ENCODE peak calls at places on chromosomes 1 and 21, in six cellular contexts. One of them, this sample, is unnamed.

GRCh38 chr1:65025794-65026193 is 59.4 kb upstream of the JAK1 start:
- DNase-seq in substantia nigra: no peak
- DNase-seq in heart right ventricle: no peak
- DNase-seq in tibial artery: no peak
- DNase-seq in OCI-LY7: no peak
- DNase-seq in pancreas: no peak
- DNase-seq in this sample: no peak

GRCh38 chr1:31789259-31790065 is 25.3 kb upstream of the ADGRB2 start:
- DNase-seq in tibial artery: peak; percentile 97
- DNase-seq in substantia nigra: peak; percentile 82
- DNase-seq in OCI-LY7: peak; percentile 91
- DNase-seq in heart right ventricle: peak; percentile 95
- DNase-seq in pancreas: peak; percentile 94
- DNase-seq in this sample: peak; percentile 99

GRCh38 chr21:31475223-31475622 is 131.2 kb upstream of the TIAM1 start:
- DNase-seq in heart right ventricle: no peak
- DNase-seq in substantia nigra: no peak
- DNase-seq in tibial artery: no peak
- DNase-seq in OCI-LY7: no peak
- DNase-seq in pancreas: no peak
- DNase-seq in this sample: no peak

GRCh38 chr1:18734461-18735368 is 104.1 kb downstream of the PAX7 start:
- DNase-seq in pancreas: no peak
- DNase-seq in OCI-LY7: no peak
- DNase-seq in tibial artery: no peak
- DNase-seq in substantia nigra: no peak
- DNase-seq in heart right ventricle: no peak
- DNase-seq in this sample: no peak

GRCh38 chr1:201377611-201378092 is at the start of gene TNNT2:
- DNase-seq in OCI-LY7: no peak
- DNase-seq in heart right ventricle: peak; percentile 81
- DNase-seq in pancreas: no peak
- DNase-seq in tibial artery: no peak
- DNase-seq in substantia nigra: no peak
- DNase-seq in this sample: no peak

GRCh38 chr1:160724445-160725242 is 13.0 kb upstream of the CD48 start:
- DNase-seq in OCI-LY7: peak; percentile 46
- DNase-seq in tibial artery: no peak
- DNase-seq in substantia nigra: no peak
- DNase-seq in heart right ventricle: no peak
- DNase-seq in pancreas: no peak
- DNase-seq in this sample: no peak

GRCh38 chr1:14255711-14256110 is 342.8 kb upstream of the KAZN start:
- DNase-seq in tibial artery: no peak
- DNase-seq in substantia nigra: no peak
- DNase-seq in heart right ventricle: no peak
- DNase-seq in OCI-LY7: no peak
- DNase-seq in pancreas: no peak
- DNase-seq in this sample: no peak

GRCh38 chr1:66535149-66535548 is 1.2 kb downstream of the SGIP1 start:
- DNase-seq in substantia nigra: no peak
- DNase-seq in tibial artery: no peak
- DNase-seq in pancreas: no peak
- DNase-seq in OCI-LY7: no peak
- DNase-seq in heart right ventricle: no peak
- DNase-seq in this sample: no peak

GRCh38 chr1:77834771-77835334 is 53.6 kb upstream of the NEXN start:
- DNase-seq in pancreas: no peak
- DNase-seq in OCI-LY7: no peak
- DNase-seq in heart right ventricle: peak; percentile 52
- DNase-seq in tibial artery: peak; percentile 41
- DNase-seq in substantia nigra: no peak
- DNase-seq in this sample: no peak

GRCh38 chr1:19941121-19941520 is 17.7 kb upstream of the PLA2G2E start:
- DNase-seq in OCI-LY7: no peak
- DNase-seq in pancreas: no peak
- DNase-seq in substantia nigra: no peak
- DNase-seq in tibial artery: no peak
- DNase-seq in heart right ventricle: no peak
- DNase-seq in this sample: no peak

GRCh38 chr21:28308516-28308915 is 684.2 kb downstream of the LTN1 start:
- DNase-seq in OCI-LY7: no peak
- DNase-seq in tibial artery: no peak
- DNase-seq in heart right ventricle: no peak
- DNase-seq in pancreas: no peak
- DNase-seq in substantia nigra: no peak
- DNase-seq in this sample: no peak

GRCh38 chr1:12528021-12528852 is 89.8 kb downstream of the DHRS3 start:
- DNase-seq in heart right ventricle: no peak
- DNase-seq in OCI-LY7: no peak
- DNase-seq in pancreas: peak; percentile 96
- DNase-seq in tibial artery: peak; percentile 91
- DNase-seq in substantia nigra: no peak
- DNase-seq in this sample: peak; percentile 86

GRCh38 chr1:40059292-40059959 is 18.9 kb downstream of the CAP1 start:
- DNase-seq in heart right ventricle: no peak
- DNase-seq in pancreas: no peak
- DNase-seq in substantia nigra: no peak
- DNase-seq in tibial artery: no peak
- DNase-seq in OCI-LY7: peak; percentile 78
- DNase-seq in this sample: no peak

GRCh38 chr1:221174598-221174997 is 295.4 kb downstream of the HLX start:
- DNase-seq in pancreas: peak; percentile 31
- DNase-seq in tibial artery: peak; percentile 49
- DNase-seq in heart right ventricle: peak; percentile 82
- DNase-seq in OCI-LY7: no peak
- DNase-seq in substantia nigra: no peak
- DNase-seq in this sample: no peak

GRCh38 chr1:9835758-9836631 is 12.2 kb upstream of the CLSTN1 start:
- DNase-seq in tibial artery: no peak
- DNase-seq in substantia nigra: no peak
- DNase-seq in OCI-LY7: no peak
- DNase-seq in pancreas: no peak
- DNase-seq in heart right ventricle: peak; percentile 28
- DNase-seq in this sample: no peak

GRCh38 chr21:33954395-33954794 is 38.8 kb upstream of the ATP5PO start:
- DNase-seq in OCI-LY7: no peak
- DNase-seq in substantia nigra: no peak
- DNase-seq in heart right ventricle: no peak
- DNase-seq in tibial artery: no peak
- DNase-seq in pancreas: no peak
- DNase-seq in this sample: no peak

GRCh38 chr1:76135835-76136234 is 61.3 kb downstream of the ST6GALNAC3 start:
- DNase-seq in OCI-LY7: no peak
- DNase-seq in tibial artery: no peak
- DNase-seq in pancreas: no peak
- DNase-seq in substantia nigra: no peak
- DNase-seq in heart right ventricle: no peak
- DNase-seq in this sample: no peak

GRCh38 chr1:76137746-76138145 is 63.2 kb downstream of the ST6GALNAC3 start:
- DNase-seq in substantia nigra: no peak
- DNase-seq in tibial artery: no peak
- DNase-seq in heart right ventricle: no peak
- DNase-seq in OCI-LY7: no peak
- DNase-seq in pancreas: no peak
- DNase-seq in this sample: no peak

GRCh38 chr1:76130992-76131391 is 56.4 kb downstream of the ST6GALNAC3 start:
- DNase-seq in pancreas: no peak
- DNase-seq in substantia nigra: no peak
- DNase-seq in OCI-LY7: no peak
- DNase-seq in tibial artery: no peak
- DNase-seq in heart right ventricle: no peak
- DNase-seq in this sample: no peak

GRCh38 chr1:76136894-76137293 is 62.3 kb downstream of the ST6GALNAC3 start:
- DNase-seq in pancreas: no peak
- DNase-seq in substantia nigra: no peak
- DNase-seq in OCI-LY7: no peak
- DNase-seq in tibial artery: no peak
- DNase-seq in heart right ventricle: no peak
- DNase-seq in this sample: no peak

GRCh38 chr1:76133977-76134376 is 59.4 kb downstream of the ST6GALNAC3 start:
- DNase-seq in substantia nigra: no peak
- DNase-seq in heart right ventricle: no peak
- DNase-seq in tibial artery: no peak
- DNase-seq in OCI-LY7: no peak
- DNase-seq in pancreas: no peak
- DNase-seq in this sample: no peak
- H3K27ac ChIP-seq in substantia nigra: no peak overlapping the region
- H3K27ac ChIP-seq in heart right ventricle: no peak overlapping the region
- H3K27ac ChIP-seq in tibial artery: no peak overlapping the region
- H3K27ac ChIP-seq in OCI-LY7: no peak overlapping the region
- H3K27ac ChIP-seq in pancreas: no peak overlapping the region
- H3K27ac ChIP-seq in this sample: no peak overlapping the region

GRCh38 chr1:154856544-154856943 is 13.5 kb downstream of the KCNN3 start:
- DNase-seq in substantia nigra: no peak
- DNase-seq in tibial artery: no peak
- DNase-seq in heart right ventricle: no peak
- DNase-seq in OCI-LY7: no peak
- DNase-seq in pancreas: no peak
- DNase-seq in this sample: no peak
- H3K27ac ChIP-seq in substantia nigra: no peak overlapping the region
- H3K27ac ChIP-seq in tibial artery: no peak overlapping the region
- H3K27ac ChIP-seq in heart right ventricle: no peak overlapping the region
- H3K27ac ChIP-seq in OCI-LY7: peak overlapping the region; percentile 23
- H3K27ac ChIP-seq in pancreas: no peak overlapping the region
- H3K27ac ChIP-seq in this sample: no peak overlapping the region

DNA sequence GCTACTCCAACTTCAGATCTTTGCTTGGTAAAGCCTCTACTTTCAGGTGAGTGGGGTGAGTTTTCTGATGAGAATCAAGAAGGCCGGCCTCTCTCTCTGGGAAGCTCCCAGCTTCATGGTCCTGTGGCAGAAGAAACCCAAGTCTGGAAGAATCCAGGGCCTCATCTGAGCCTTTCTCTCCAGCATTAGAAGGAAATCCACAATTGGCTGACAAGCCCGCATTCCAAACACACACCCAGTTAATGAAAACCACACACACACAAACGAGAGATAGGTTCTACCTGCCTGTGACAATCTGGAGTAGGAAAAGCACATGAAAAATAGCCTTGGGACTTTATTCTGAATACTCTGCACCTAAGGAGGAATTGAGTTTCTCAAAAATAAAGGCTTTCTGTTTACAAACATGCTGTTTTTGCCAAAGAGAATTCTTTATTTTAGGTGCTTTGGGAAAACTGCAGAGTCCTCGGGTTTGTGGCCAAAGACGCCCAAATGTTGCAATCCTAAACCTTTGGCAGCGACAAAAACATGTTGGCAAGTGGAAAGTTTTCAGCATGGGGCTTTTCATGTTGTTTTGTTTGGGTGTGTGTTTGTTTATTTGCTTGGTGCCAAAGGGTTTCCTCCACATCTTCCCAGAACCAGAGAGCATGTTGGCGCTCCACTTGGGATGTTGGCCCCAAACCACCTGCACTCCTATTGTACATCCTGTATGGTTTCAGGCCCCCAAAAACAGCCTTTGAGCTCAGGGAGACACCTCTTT is 216.2 kb downstream of the SETD4 start:
- DNase-seq in heart right ventricle: no peak
- DNase-seq in tibial artery: peak; percentile 48
- DNase-seq in OCI-LY7: no peak
- DNase-seq in substantia nigra: no peak
- DNase-seq in pancreas: no peak
- DNase-seq in this sample: no peak
- H3K27ac ChIP-seq in heart right ventricle: peak overlapping the region; percentile 68
- H3K27ac ChIP-seq in tibial artery: peak overlapping the region; percentile 26
- H3K27ac ChIP-seq in OCI-LY7: no peak overlapping the region
- H3K27ac ChIP-seq in substantia nigra: no peak overlapping the region
- H3K27ac ChIP-seq in pancreas: peak overlapping the region; percentile 8
- H3K27ac ChIP-seq in this sample: no peak overlapping the region

DNA sequence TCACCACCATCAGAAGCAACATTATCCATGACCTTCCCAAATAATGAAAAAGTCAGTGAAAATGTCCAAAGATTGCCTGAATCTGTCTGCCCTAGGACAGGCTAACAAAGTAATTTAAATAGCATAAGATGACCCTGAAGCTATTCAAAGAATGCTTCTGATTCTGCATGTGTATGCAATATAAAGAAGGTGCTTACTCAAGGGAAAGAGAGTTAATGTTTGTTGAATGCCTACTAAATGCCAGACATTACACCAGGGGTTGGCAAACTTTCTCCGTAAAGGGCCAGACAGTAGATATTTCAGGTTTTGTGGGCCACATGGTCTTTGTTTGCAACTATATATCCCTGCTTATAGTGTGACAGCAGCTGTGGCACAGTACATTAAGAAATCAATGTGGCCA is 221.9 kb upstream of the DMRTA2 start:
- DNase-seq in pancreas: no peak
- DNase-seq in substantia nigra: no peak
- DNase-seq in heart right ventricle: no peak
- DNase-seq in tibial artery: no peak
- DNase-seq in OCI-LY7: no peak
- DNase-seq in this sample: no peak
- H3K27ac ChIP-seq in pancreas: no peak overlapping the region
- H3K27ac ChIP-seq in substantia nigra: no peak overlapping the region
- H3K27ac ChIP-seq in heart right ventricle: no peak overlapping the region
- H3K27ac ChIP-seq in tibial artery: no peak overlapping the region
- H3K27ac ChIP-seq in OCI-LY7: no peak overlapping the region
- H3K27ac ChIP-seq in this sample: peak overlapping the region; percentile 70

GRCh38 chr21:45029968-45030636 is 44.3 kb upstream of the ADARB1 start:
- DNase-seq in OCI-LY7: no peak
- DNase-seq in substantia nigra: no peak
- DNase-seq in heart right ventricle: no peak
- DNase-seq in pancreas: no peak
- DNase-seq in tibial artery: no peak
- DNase-seq in this sample: no peak
- H3K27ac ChIP-seq in OCI-LY7: no peak overlapping the region
- H3K27ac ChIP-seq in substantia nigra: no peak overlapping the region
- H3K27ac ChIP-seq in heart right ventricle: no peak overlapping the region
- H3K27ac ChIP-seq in pancreas: no peak overlapping the region
- H3K27ac ChIP-seq in tibial artery: peak overlapping the region; percentile 97
- H3K27ac ChIP-seq in this sample: no peak overlapping the region